ENCODE peak calls at places on chromosomes 2 and 18, in seven cellular contexts. One of them, this sample, is unnamed.

GRCh38 chr2:216031960-216032689 is 18.8 kb upstream of the MREG start:
- DNase-seq in GM13976: peak; percentile 58
- DNase-seq in CD4-positive, alpha-beta T cell: no peak
- DNase-seq in cardiac muscle cell: no peak
- DNase-seq in AG04450: peak; percentile 61
- DNase-seq in fibroblast of villous mesenchyme: peak; percentile 75
- DNase-seq in NCI-H1436 treated with DMSO at 0.1 percent for 48 hours: no peak
- DNase-seq in this sample: peak; percentile 74

GRCh38 chr2:23380562-23381065 is 4.4 kb upstream of the KLHL29 start:
- DNase-seq in GM13976: peak; percentile 68
- DNase-seq in CD4-positive, alpha-beta T cell: no peak
- DNase-seq in cardiac muscle cell: no peak
- DNase-seq in AG04450: no peak
- DNase-seq in fibroblast of villous mesenchyme: peak; percentile 8
- DNase-seq in NCI-H1436 treated with DMSO at 0.1 percent for 48 hours: no peak
- DNase-seq in this sample: no peak

GRCh38 chr2:88815243-88816096 is 124.0 kb downstream of the RPIA start:
- DNase-seq in GM13976: no peak
- DNase-seq in CD4-positive, alpha-beta T cell: no peak
- DNase-seq in cardiac muscle cell: no peak
- DNase-seq in AG04450: no peak
- DNase-seq in fibroblast of villous mesenchyme: no peak
- DNase-seq in NCI-H1436 treated with DMSO at 0.1 percent for 48 hours: no peak
- DNase-seq in this sample: no peak

GRCh38 chr18:48264508-48264907 is 144.7 kb downstream of the ZBTB7C start:
- DNase-seq in GM13976: no peak
- DNase-seq in CD4-positive, alpha-beta T cell: no peak
- DNase-seq in cardiac muscle cell: no peak
- DNase-seq in AG04450: no peak
- DNase-seq in fibroblast of villous mesenchyme: no peak
- DNase-seq in NCI-H1436 treated with DMSO at 0.1 percent for 48 hours: no peak
- DNase-seq in this sample: no peak

GRCh38 chr2:129006135-129006885 is 687.6 kb upstream of the HS6ST1 start:
- DNase-seq in GM13976: no peak
- DNase-seq in CD4-positive, alpha-beta T cell: no peak
- DNase-seq in cardiac muscle cell: no peak
- DNase-seq in AG04450: no peak
- DNase-seq in fibroblast of villous mesenchyme: no peak
- DNase-seq in NCI-H1436 treated with DMSO at 0.1 percent for 48 hours: no peak
- DNase-seq in this sample: no peak

GRCh38 chr2:223989206-223989859 is 32.1 kb downstream of the MRPL44 start:
- DNase-seq in GM13976: no peak
- DNase-seq in CD4-positive, alpha-beta T cell: no peak
- DNase-seq in cardiac muscle cell: peak; percentile 15
- DNase-seq in AG04450: no peak
- DNase-seq in fibroblast of villous mesenchyme: no peak
- DNase-seq in NCI-H1436 treated with DMSO at 0.1 percent for 48 hours: no peak
- DNase-seq in this sample: no peak

GRCh38 chr2:240932001-240932723 is 26.0 kb downstream of the CROCC2 start:
- DNase-seq in GM13976: no peak
- DNase-seq in CD4-positive, alpha-beta T cell: no peak
- DNase-seq in cardiac muscle cell: no peak
- DNase-seq in AG04450: no peak
- DNase-seq in fibroblast of villous mesenchyme: no peak
- DNase-seq in NCI-H1436 treated with DMSO at 0.1 percent for 48 hours: no peak
- DNase-seq in this sample: peak; percentile 6

GRCh38 chr18:45745817-45746461 is 22.0 kb downstream of the SLC14A1 start:
- DNase-seq in GM13976: no peak
- DNase-seq in CD4-positive, alpha-beta T cell: no peak
- DNase-seq in cardiac muscle cell: no peak
- DNase-seq in AG04450: no peak
- DNase-seq in fibroblast of villous mesenchyme: no peak
- DNase-seq in NCI-H1436 treated with DMSO at 0.1 percent for 48 hours: no peak
- DNase-seq in this sample: no peak

GRCh38 chr2:182241936-182242335 is 184.9 kb downstream of the PDE1A start:
- DNase-seq in GM13976: no peak
- DNase-seq in CD4-positive, alpha-beta T cell: no peak
- DNase-seq in cardiac muscle cell: no peak
- DNase-seq in AG04450: no peak
- DNase-seq in fibroblast of villous mesenchyme: no peak
- DNase-seq in NCI-H1436 treated with DMSO at 0.1 percent for 48 hours: no peak
- DNase-seq in this sample: no peak

GRCh38 chr18:39455300-39455699 is 1889.7 kb upstream of the CELF4 start:
- DNase-seq in GM13976: no peak
- DNase-seq in CD4-positive, alpha-beta T cell: no peak
- DNase-seq in cardiac muscle cell: peak; percentile 15
- DNase-seq in AG04450: no peak
- DNase-seq in fibroblast of villous mesenchyme: peak; percentile 11
- DNase-seq in NCI-H1436 treated with DMSO at 0.1 percent for 48 hours: no peak
- DNase-seq in this sample: no peak

GRCh38 chr2:185502351-185502750 is 236.3 kb upstream of the FSIP2 start:
- DNase-seq in GM13976: no peak
- DNase-seq in CD4-positive, alpha-beta T cell: no peak
- DNase-seq in cardiac muscle cell: no peak
- DNase-seq in AG04450: no peak
- DNase-seq in fibroblast of villous mesenchyme: no peak
- DNase-seq in NCI-H1436 treated with DMSO at 0.1 percent for 48 hours: no peak
- DNase-seq in this sample: no peak

GRCh38 chr18:50373531-50373930 is 1.3 kb upstream of the SKA1 start:
- DNase-seq in GM13976: no peak
- DNase-seq in CD4-positive, alpha-beta T cell: no peak
- DNase-seq in cardiac muscle cell: no peak
- DNase-seq in AG04450: no peak
- DNase-seq in fibroblast of villous mesenchyme: no peak
- DNase-seq in NCI-H1436 treated with DMSO at 0.1 percent for 48 hours: no peak
- DNase-seq in this sample: no peak

GRCh38 chr2:202016579-202017227 is 17.0 kb upstream of the FZD7 start:
- DNase-seq in GM13976: no peak
- DNase-seq in CD4-positive, alpha-beta T cell: no peak
- DNase-seq in cardiac muscle cell: no peak
- DNase-seq in AG04450: no peak
- DNase-seq in fibroblast of villous mesenchyme: no peak
- DNase-seq in NCI-H1436 treated with DMSO at 0.1 percent for 48 hours: no peak
- DNase-seq in this sample: no peak

GRCh38 chr18:37335337-37335736 is 230.3 kb downstream of the CELF4 start:
- DNase-seq in GM13976: no peak
- DNase-seq in CD4-positive, alpha-beta T cell: no peak
- DNase-seq in cardiac muscle cell: no peak
- DNase-seq in AG04450: no peak
- DNase-seq in fibroblast of villous mesenchyme: no peak
- DNase-seq in NCI-H1436 treated with DMSO at 0.1 percent for 48 hours: no peak
- DNase-seq in this sample: no peak

This sample was measured in T-helper 1 cell.